ENCODE peak calls at places on chromosomes 1 and 21, in four cellular contexts. One of them, this sample, is unnamed.

GRCh38 chr1:162336621-162337020 is 40.0 kb downstream of the SPATA46 start:
- DNase-seq in thoracic aorta: no peak
- DNase-seq in fibroblast of mammary gland: no peak
- DNase-seq in BJ: no peak
- DNase-seq in this sample: no peak

GRCh38 chr21:34878940-34879339 is 170.2 kb downstream of the RUNX1 start:
- DNase-seq in thoracic aorta: no peak
- DNase-seq in fibroblast of mammary gland: no peak
- DNase-seq in BJ: no peak
- DNase-seq in this sample: no peak

GRCh38 chr1:226640288-226640687 is 91.7 kb downstream of the STUM start:
- DNase-seq in thoracic aorta: no peak
- DNase-seq in fibroblast of mammary gland: no peak
- DNase-seq in BJ: no peak
- DNase-seq in this sample: no peak

GRCh38 chr21:36535618-36536241 is 55.8 kb upstream of the CLDN14 start:
- DNase-seq in thoracic aorta: no peak
- DNase-seq in fibroblast of mammary gland: no peak
- DNase-seq in BJ: no peak
- DNase-seq in this sample: no peak

GRCh38 chr1:35442737-35443136 is 114.5 kb downstream of the KIAA0319L start:
- DNase-seq in thoracic aorta: no peak
- DNase-seq in fibroblast of mammary gland: peak; percentile 28
- DNase-seq in BJ: no peak
- DNase-seq in this sample: no peak

GRCh38 chr1:8335246-8335645 is 17.3 kb downstream of the SLC45A1 start:
- DNase-seq in thoracic aorta: no peak
- DNase-seq in fibroblast of mammary gland: no peak
- DNase-seq in BJ: no peak
- DNase-seq in this sample: no peak

GRCh38 chr1:114959423-114959822 is 70.2 kb upstream of the TSHB start:
- DNase-seq in thoracic aorta: no peak
- DNase-seq in fibroblast of mammary gland: no peak
- DNase-seq in BJ: no peak
- DNase-seq in this sample: no peak

GRCh38 chr1:192266645-192267044 is 50.1 kb upstream of the RGS21 start:
- DNase-seq in thoracic aorta: no peak
- DNase-seq in fibroblast of mammary gland: no peak
- DNase-seq in BJ: no peak
- DNase-seq in this sample: no peak

GRCh38 chr1:223652436-223652901 is 13.0 kb downstream of the CAPN8 start:
- DNase-seq in thoracic aorta: no peak
- DNase-seq in fibroblast of mammary gland: no peak
- DNase-seq in BJ: no peak
- DNase-seq in this sample: no peak

GRCh38 chr1:181661569-181661968 is 178.3 kb downstream of the CACNA1E start:
- DNase-seq in thoracic aorta: no peak
- DNase-seq in fibroblast of mammary gland: no peak
- DNase-seq in BJ: no peak
- DNase-seq in this sample: no peak

GRCh38 chr1:42981871-42982270 is 23.2 kb upstream of the SLC2A1 start:
- DNase-seq in thoracic aorta: no peak
- DNase-seq in fibroblast of mammary gland: no peak
- DNase-seq in BJ: no peak
- DNase-seq in this sample: no peak

GRCh38 chr1:77817368-77818209 is 38.1 kb downstream of the MIGA1 start:
- DNase-seq in thoracic aorta: no peak
- DNase-seq in fibroblast of mammary gland: no peak
- DNase-seq in BJ: no peak
- DNase-seq in this sample: no peak

GRCh38 chr1:25028910-25029599 is 99.0 kb upstream of the RUNX3 start:
- DNase-seq in thoracic aorta: no peak
- DNase-seq in fibroblast of mammary gland: no peak
- DNase-seq in BJ: no peak
- DNase-seq in this sample: no peak

GRCh38 chr1:51518033-51518729 is 885 bp downstream of the EPS15 start:
- DNase-seq in thoracic aorta: no peak
- DNase-seq in fibroblast of mammary gland: peak; percentile 40
- DNase-seq in BJ: no peak
- DNase-seq in this sample: no peak

GRCh38 chr1:165842363-165843129 is 15.1 kb downstream of the UCK2 start:
- DNase-seq in thoracic aorta: no peak
- DNase-seq in fibroblast of mammary gland: peak; percentile 34
- DNase-seq in BJ: no peak
- DNase-seq in this sample: no peak

GRCh38 chr1:11441211-11441952 is 37.6 kb upstream of the DISP3 start:
- DNase-seq in thoracic aorta: no peak
- DNase-seq in fibroblast of mammary gland: no peak
- DNase-seq in BJ: no peak
- DNase-seq in this sample: no peak

GRCh38 chr1:178060789-178061556 is 32.9 kb upstream of the RASAL2 start:
- DNase-seq in thoracic aorta: no peak
- DNase-seq in fibroblast of mammary gland: peak; percentile 97
- DNase-seq in BJ: peak; percentile 64
- DNase-seq in this sample: no peak

GRCh38 chr1:91754348-91754747 is 131.6 kb downstream of the TGFBR3 start:
- DNase-seq in thoracic aorta: no peak
- DNase-seq in fibroblast of mammary gland: peak; percentile 80
- DNase-seq in BJ: no peak
- DNase-seq in this sample: no peak

GRCh38 chr1:229980009-229980408 is 87.0 kb upstream of the GALNT2 start:
- DNase-seq in thoracic aorta: no peak
- DNase-seq in fibroblast of mammary gland: peak; percentile 14
- DNase-seq in BJ: no peak
- DNase-seq in this sample: no peak

GRCh38 chr1:59316497-59317128 is 19.7 kb downstream of the FGGY start:
- DNase-seq in thoracic aorta: no peak
- DNase-seq in fibroblast of mammary gland: no peak
- DNase-seq in BJ: no peak
- DNase-seq in this sample: no peak

GRCh38 chr1:245079021-245079609 is 75.7 kb upstream of the KIF26B start:
- DNase-seq in thoracic aorta: no peak
- DNase-seq in fibroblast of mammary gland: peak; percentile 79
- DNase-seq in BJ: no peak
- DNase-seq in this sample: no peak

GRCh38 chr1:242240061-242240460 is 241.2 kb upstream of the MAP1LC3C start:
- DNase-seq in thoracic aorta: no peak
- DNase-seq in fibroblast of mammary gland: no peak
- DNase-seq in BJ: no peak
- DNase-seq in this sample: no peak